ENCODE peak calls at places on chromosomes 6 and 20, in five cellular contexts. C is sigmoid colon, A is cardiac muscle cell, R is H9, E is MM.1S. Y is an unnamed sample. For H3K4me1, the result is how much of the 10 kb centered on the place peaks cover.

GRCh38 chr6:104943781-104944180 is 13.1 kb upstream of the LIN28B start:
- DNase-seq in R (no peak), C (no peak), E (peak), A (peak), Y (no peak)

GRCh38 chr6:82487895-82488294 is 124.3 kb downstream of the TPBG start:
- DNase-seq in A (no peak), C (no peak), E (no peak), R (no peak), Y (no peak)

GRCh38 chr6:155406801-155407200 is 48.8 kb downstream of the NOX3 start:
- DNase-seq in C (no peak), A (no peak), R (no peak), E (no peak), Y (no peak)

GRCh38 chr6:62707156-62707555 is 421.1 kb upstream of the KHDRBS2 start:
- DNase-seq in A (no peak), C (no peak), R (peak), E (no peak), Y (no peak)

GRCh38 chr6:109769213-109769612 is 78.1 kb downstream of the FIG4 start:
- DNase-seq in A (no peak), R (no peak), C (no peak), E (no peak), Y (no peak)

GRCh38 chr6:42960243-42961019 is at the start of gene GNMT:
- DNase-seq in C (peak), A (peak), E (peak), R (peak), Y (peak)

GRCh38 chr6:36436466-36436865 is 6.2 kb downstream of the PXT1 start:
- DNase-seq in E (no peak), C (no peak), A (no peak), R (no peak), Y (no peak)

GRCh38 chr6:53326372-53327016 is 22.3 kb downstream of the ELOVL5 start:
- DNase-seq in A (no peak), E (no peak), C (peak), R (peak), Y (no peak)

GRCh38 chr6:43714311-43715055 is 26.9 kb upstream of the MRPS18A start:
- DNase-seq in C (peak), R (no peak), A (no peak), E (no peak), Y (no peak)

GRCh38 chr6:157269261-157269794 is 54.0 kb downstream of the TMEM242 start:
- DNase-seq in E (no peak), A (no peak), R (peak), C (peak), Y (no peak)

GRCh38 chr20:3276400-3277015 is 37.5 kb upstream of the SLC4A11 start:
- DNase-seq in C (no peak), E (peak), R (peak), A (peak), Y (no peak)

GRCh38 chr6:35970181-35970580 is 49.3 kb upstream of the SRPK1 start:
- DNase-seq in R (no peak), C (no peak), A (no peak), E (no peak), Y (no peak)

GRCh38 chr6:40509163-40509562 is 78.0 kb downstream of the LRFN2 start:
- DNase-seq in A (no peak), E (no peak), R (no peak), C (no peak), Y (no peak)

GRCh38 chr20:56359212-56360132 is 698 bp downstream of the FAM210B start:
- DNase-seq in C (peak), R (peak), A (peak), E (peak), Y (peak)

GRCh38 chr20:48736231-48736630 is 91.6 kb downstream of the PREX1 start:
- DNase-seq in R (no peak), C (no peak), E (no peak), A (no peak), Y (no peak)

GRCh38 chr20:39829255-39829654 is 859.8 kb downstream of the MAFB start:
- DNase-seq in E (peak), C (no peak), A (peak), R (peak), Y (no peak)

GRCh38 chr6:20542927-20543602 is 8.8 kb downstream of the CDKAL1 start:
- DNase-seq in C (no peak), A (no peak), R (no peak), E (peak), Y (no peak)

GRCh38 chr6:35096129-35096852 is 44.8 kb downstream of the TCP11 start:
- DNase-seq in A (no peak), C (no peak), E (no peak), R (no peak), Y (no peak)

GRCh38 chr20:48025061-48025515 is 239.8 kb upstream of the SULF2 start:
- DNase-seq in C (no peak), E (peak), A (no peak), R (peak), Y (no peak)

GRCh38 chr6:151400473-151400872 is 9.1 kb upstream of the ZBTB2 start:
- DNase-seq in R (no peak), E (no peak), A (no peak), C (no peak), Y (no peak)

GRCh38 chr6:14881399-14881798 is 364.5 kb upstream of the JARID2 start:
- DNase-seq in R (no peak), E (no peak), C (no peak), A (no peak), Y (no peak)

GRCh38 chr20:58659841-58660240 is 8.8 kb downstream of the STX16 start:
- DNase-seq in E (no peak), R (no peak), A (no peak), C (no peak), Y (no peak)

GRCh38 chr6:138485005-138485545 is 14.2 kb downstream of the NHSL1 start:
- DNase-seq in R (no peak), E (no peak), C (no peak), A (no peak), Y (no peak)

GRCh38 chr20:50574586-50574985 is 64.4 kb downstream of the PTPN1 start:
- DNase-seq in C (no peak), A (no peak), E (no peak), R (no peak), Y (no peak)

GRCh38 chr6:143538374-143538773 is 26.9 kb upstream of the FUCA2 start:
- DNase-seq in E (no peak), R (no peak), C (no peak), A (no peak), Y (no peak)
- H3K27ac ChIP-seq in E (no peak), R (no peak), C (no peak), A (no peak), Y (no peak)

GRCh38 chr6:65706436-65706835 is 590 bp downstream of the EYS start:
- DNase-seq in A (no peak), R (no peak), C (no peak), E (no peak), Y (no peak)
- H3K4me1 ChIP-seq in A (under half), R (under half), C (under half), E (under half), Y (under half)

GRCh38 chr6:30769088-30769852 is 24.9 kb upstream of the IER3 start:
- DNase-seq in A (peak), C (peak), R (peak), E (no peak), Y (peak)
- H3K27ac ChIP-seq in A (peak), C (peak), R (peak), E (no peak), Y (no peak)

DNA sequence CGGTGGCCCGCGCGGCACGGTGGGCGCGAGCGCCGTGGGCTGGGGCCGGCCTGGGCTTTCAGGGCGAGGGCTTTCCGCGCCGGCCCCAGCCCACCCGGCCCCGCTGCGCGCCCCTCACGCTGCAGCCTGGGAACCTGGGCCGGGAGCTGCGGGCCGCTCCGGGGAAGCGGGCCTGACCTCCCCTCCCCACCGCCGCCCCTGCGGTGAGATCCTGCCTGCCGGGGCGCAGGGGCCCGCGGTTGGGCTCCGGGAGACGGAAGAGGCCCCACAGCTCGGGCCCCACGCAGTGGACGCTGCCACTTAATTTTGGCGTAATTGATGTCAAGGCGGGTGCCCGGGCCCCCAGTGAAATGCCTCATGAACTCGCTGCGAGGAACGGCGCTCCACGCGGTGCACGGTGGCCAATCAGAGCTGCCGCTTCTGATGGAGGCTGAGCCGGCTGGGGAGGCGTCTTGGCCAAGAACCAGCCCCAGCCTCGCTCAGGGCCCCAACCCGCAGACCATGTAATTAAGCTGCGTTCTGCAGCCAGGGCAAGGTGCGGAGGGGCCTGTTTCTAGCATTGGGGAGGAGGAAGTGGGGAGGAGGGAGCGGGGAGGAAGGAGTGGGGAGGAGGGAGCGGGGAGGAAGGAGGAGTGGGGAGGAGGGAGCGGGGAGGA is 96.1 kb upstream of the BHLHE23 start:
- DNase-seq in E (no peak), C (peak), A (no peak), R (no peak), Y (peak)
- H3K4me1 ChIP-seq in E (under half), C (under half), A (under half), R (under half), Y (under half)

DNA sequence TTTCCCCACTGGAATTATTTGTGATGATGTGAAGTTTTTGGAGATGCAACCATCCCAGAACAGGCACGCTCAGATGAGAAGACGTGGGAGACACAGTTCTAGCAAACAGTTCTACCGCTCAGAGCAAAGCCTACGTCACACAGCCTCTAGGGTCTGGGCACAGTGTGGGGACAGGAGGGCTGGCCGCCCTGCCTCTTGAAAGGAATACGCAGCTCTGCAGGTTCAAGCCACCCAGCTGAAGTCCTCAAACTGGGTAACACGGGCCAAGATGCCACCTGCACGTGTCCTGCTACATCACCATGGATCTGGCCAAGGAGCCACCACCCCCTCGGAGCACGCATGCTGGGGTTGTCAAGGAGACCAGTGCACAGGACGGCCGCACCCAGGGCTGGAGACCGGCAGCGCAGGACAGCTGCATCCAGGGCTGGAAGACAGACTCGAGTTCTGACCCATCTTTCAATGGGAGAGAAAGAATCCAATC is 75.0 kb downstream of the NOL4L start:
- DNase-seq in A (no peak), R (peak), E (no peak), C (no peak), Y (no peak)
- H3K27ac ChIP-seq in A (peak), R (no peak), E (peak), C (no peak), Y (peak)

DNA sequence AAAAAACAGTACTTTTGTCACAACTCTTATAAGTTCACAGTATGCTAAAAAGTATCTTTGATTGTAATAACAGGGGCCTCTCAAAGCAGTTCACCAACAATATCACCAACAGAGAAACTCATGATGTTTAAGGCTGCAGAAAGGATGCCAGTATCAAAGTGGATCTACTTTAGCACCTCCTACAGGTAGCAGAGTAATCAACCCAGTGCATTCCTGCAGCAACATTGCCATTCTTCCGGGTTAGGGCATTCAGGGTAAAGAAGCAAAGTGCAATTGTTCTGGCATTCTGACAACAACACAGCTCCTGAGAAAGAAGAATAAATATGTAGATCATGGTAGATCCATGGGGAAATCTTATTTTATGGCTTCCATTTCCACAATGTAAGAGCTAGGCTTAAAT is 7.6 kb upstream of the SLC17A4 start:
- DNase-seq in A (no peak), C (no peak), R (no peak), E (no peak), Y (no peak)
- H3K4me1 ChIP-seq in A (under half), C (under half), R (under half), E (under half), Y (under half)

GRCh38 chr6:6697620-6698019 is 109.1 kb downstream of the LY86 start:
- DNase-seq in R (no peak), C (no peak), E (no peak), A (no peak), Y (no peak)
- H3K27ac ChIP-seq in R (no peak), C (no peak), E (no peak), A (no peak), Y (no peak)